ENCODE peak calls at places on chromosomes 7 and 10, in four cellular contexts. S is AG10803, V is GM23248, P is dorsolateral prefrontal cortex. E is an unnamed sample.

GRCh38 chr7:47362984-47363383 is 218.9 kb downstream of the TNS3 start:
- DNase-seq in S (no peak), V (no peak), P (no peak), E (no peak)

GRCh38 chr10:22505923-22506685 is 160.8 kb downstream of the SPAG6 start:
- DNase-seq in S (no peak), V (peak), P (no peak), E (no peak)

GRCh38 chr10:130744631-130745030 is 566.9 kb downstream of the TCERG1L start:
- DNase-seq in S (no peak), V (no peak), P (no peak), E (no peak)

GRCh38 chr10:69876286-69876685 is 74.6 kb downstream of the COL13A1 start:
- DNase-seq in S (no peak), V (no peak), P (no peak), E (no peak)

GRCh38 chr7:157789094-157789493 is 452.3 kb downstream of the DNAJB6 start:
- DNase-seq in S (no peak), V (no peak), P (no peak), E (no peak)

GRCh38 chr7:123148813-123149212 is 51.0 kb downstream of the SLC13A1 start:
- DNase-seq in S (no peak), V (no peak), P (no peak), E (peak)

GRCh38 chr10:51074238-51075028 is at the start of gene PRKG1:
- DNase-seq in S (peak), V (peak), P (peak), E (peak)

GRCh38 chr7:150968698-150969482 is 9.2 kb downstream of the KCNH2 start:
- DNase-seq in S (peak), V (peak), P (no peak), E (no peak)

GRCh38 chr10:61635946-61636345 is 26.8 kb upstream of the CABCOCO1 start:
- DNase-seq in S (peak), V (peak), P (no peak), E (peak)

GRCh38 chr7:8441106-8441590 is 7.7 kb downstream of the NXPH1 start:
- DNase-seq in S (no peak), V (no peak), P (no peak), E (no peak)

GRCh38 chr7:90709501-90710465 is 113.7 kb downstream of the CDK14 start:
- DNase-seq in S (peak), V (peak), P (no peak), E (peak)

GRCh38 chr10:97176226-97176625 is 9.5 kb downstream of the SLIT1 start:
- DNase-seq in S (no peak), V (no peak), P (no peak), E (no peak)

GRCh38 chr7:152000191-152000590 is 25.3 kb upstream of the GALNT11 start:
- DNase-seq in S (no peak), V (peak), P (no peak), E (no peak)

GRCh38 chr10:30999084-30999712 is 32.5 kb downstream of the ZNF438 start:
- DNase-seq in S (peak), V (peak), P (no peak), E (peak)

GRCh38 chr7:30927040-30927439 is 15.4 kb downstream of the AQP1 start:
- DNase-seq in S (no peak), V (no peak), P (no peak), E (no peak)

GRCh38 chr7:151785681-151785965 is 91.3 kb downstream of the PRKAG2 start:
- DNase-seq in S (no peak), V (no peak), P (no peak), E (no peak)

GRCh38 chr7:158128572-158128971 is 459.1 kb downstream of the PTPRN2 start:
- DNase-seq in S (no peak), V (no peak), P (no peak), E (no peak)

GRCh38 chr7:151246161-151247015 is 2.1 kb downstream of the SMARCD3 start:
- DNase-seq in S (no peak), V (peak), P (no peak), E (no peak)

GRCh38 chr7:104206841-104207240 is 972 bp downstream of the ORC5 start:
- DNase-seq in S (no peak), V (peak), P (no peak), E (peak)

GRCh38 chr10:90920986-90921643 is at the start of gene ANKRD1:
- DNase-seq in S (peak), V (peak), P (no peak), E (peak)

GRCh38 chr10:106025208-106025811 is 1139.2 kb downstream of the SORCS1 start:
- DNase-seq in S (no peak), V (no peak), P (no peak), E (no peak)

GRCh38 chr10:114374141-114374791 is 30.0 kb downstream of the AFAP1L2 start:
- DNase-seq in S (no peak), V (peak), P (no peak), E (no peak)

GRCh38 chr7:151432658-151433521 is 7.1 kb downstream of the CRYGN start:
- DNase-seq in S (no peak), V (no peak), P (no peak), E (peak)

GRCh38 chr7:143499743-143500348 is 22.2 kb downstream of the TAS2R41 start:
- DNase-seq in S (peak), V (no peak), P (no peak), E (no peak)

GRCh38 chr10:4663162-4663992 is 162.6 kb upstream of the AKR1E2 start:
- DNase-seq in S (peak), V (peak), P (no peak), E (peak)
- H3K4me3 ChIP-seq in S (peak), V (peak), P (no peak), E (no peak)

DNA sequence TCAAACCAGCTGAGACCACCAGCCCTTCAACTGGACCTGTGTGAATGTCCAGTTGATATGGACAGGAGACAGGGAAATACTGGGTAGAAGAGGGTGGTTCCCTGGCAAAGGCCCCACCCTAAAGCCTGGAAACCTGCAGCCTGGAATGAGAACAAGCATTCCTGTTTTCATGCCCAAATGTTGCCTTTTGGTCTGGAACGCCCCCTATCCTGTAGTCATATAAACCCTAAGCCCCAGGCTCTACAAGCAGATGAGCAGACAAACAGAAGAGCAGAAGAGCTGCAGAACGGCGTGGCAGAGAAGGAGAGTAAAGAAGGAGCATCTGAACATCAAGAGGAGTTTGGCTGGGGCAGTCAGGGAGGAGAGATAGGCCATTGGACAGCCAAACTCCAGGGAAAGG is 38.4 kb downstream of the SYPL1 start:
- DNase-seq in S (no peak), V (no peak), P (no peak), E (no peak)
- H3K4me3 ChIP-seq in S (no peak), V (no peak), P (no peak), E (no peak)

DNA sequence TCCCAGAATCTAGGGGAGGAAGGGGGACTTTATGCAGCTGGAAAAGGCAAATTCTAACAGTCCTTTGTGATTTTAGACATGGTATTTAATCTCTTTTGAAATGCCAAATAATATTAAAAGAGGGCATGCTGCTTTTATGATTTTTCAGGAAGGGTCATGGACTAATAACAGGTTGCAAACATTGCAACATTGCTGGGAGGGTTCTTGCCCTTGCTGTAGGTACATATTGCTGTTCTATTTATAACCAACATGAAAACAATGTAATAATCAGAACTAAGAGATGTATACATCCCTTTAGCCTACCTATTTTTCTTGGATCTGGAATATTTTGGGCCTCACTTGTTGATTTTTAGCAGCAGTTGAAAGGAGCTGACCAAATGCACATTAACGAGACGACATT is 411.6 kb downstream of the KCNMA1 start:
- DNase-seq in S (no peak), V (no peak), P (no peak), E (no peak)
- H3K4me3 ChIP-seq in S (no peak), V (no peak), P (no peak), E (no peak)

GRCh38 chr7:97022451-97023306 is 2.0 kb downstream of the DLX5 start:
- DNase-seq in S (no peak), V (no peak), P (no peak), E (no peak)

GRCh38 chr7:97024209-97025129 is at the start of gene DLX5:
- DNase-seq in S (peak), V (peak), P (no peak), E (peak)

GRCh38 chr7:97026705-97027426 is 2.2 kb upstream of the DLX5 start:
- DNase-seq in S (no peak), V (no peak), P (no peak), E (no peak)

GRCh38 chr7:97025983-97026704 is 1.5 kb upstream of the DLX5 start:
- DNase-seq in S (peak), V (peak), P (no peak), E (no peak)

GRCh38 chr7:97025130-97025499 is 484 bp upstream of the DLX5 start:
- DNase-seq in S (no peak), V (no peak), P (no peak), E (no peak)
- H3K4me3 ChIP-seq in S (no peak), V (no peak), P (peak), E (peak)

GRCh38 chr10:132394936-132395703 is 1.9 kb upstream of the PWWP2B start:
- DNase-seq in S (no peak), V (no peak), P (no peak), E (no peak)

GRCh38 chr10:132394201-132394811 is 2.7 kb upstream of the PWWP2B start:
- DNase-seq in S (no peak), V (no peak), P (no peak), E (no peak)

GRCh38 chr10:132397036-132397541 is at the start of gene PWWP2B:
- DNase-seq in S (no peak), V (peak), P (no peak), E (peak)

GRCh38 chr10:132396495-132397035 is 435 bp upstream of the PWWP2B start:
- DNase-seq in S (peak), V (peak), P (no peak), E (peak)

GRCh38 chr10:132395704-132396494 is 1.1 kb upstream of the PWWP2B start:
- DNase-seq in S (peak), V (peak), P (no peak), E (no peak)
- H3K4me3 ChIP-seq in S (peak), V (peak), P (peak), E (peak)